ENCODE peak calls at places on chromosome 5, in four cellular contexts. U is CD8-positive, alpha-beta T cell; Z is osteocyte; W is OCI-M1. F is an unnamed sample.

GRCh38 chr5:6480133-6481051 is 31.7 kb downstream of the UBE2QL1 start:
- DNase-seq in U (no peak), Z (no peak), W (no peak), F (no peak)

GRCh38 chr5:68565427-68565826 is 349.9 kb downstream of the PIK3R1 start:
- DNase-seq in U (no peak), Z (no peak), W (no peak), F (no peak)

GRCh38 chr5:35803221-35803651 is 53.5 kb upstream of the IL7R start:
- DNase-seq in U (no peak), Z (no peak), W (no peak), F (peak; percentile 20)

GRCh38 chr5:123937230-123937629 is 425.3 kb downstream of the CSNK1G3 start:
- DNase-seq in U (no peak), Z (no peak), W (peak; percentile 9), F (peak; percentile 77)

GRCh38 chr5:31783246-31783645 is 144.3 kb downstream of the PDZD2 start:
- DNase-seq in U (no peak), Z (no peak), W (no peak), F (no peak)

GRCh38 chr5:163623524-163623923 is 118.1 kb downstream of the MAT2B start:
- DNase-seq in U (no peak), Z (no peak), W (no peak), F (no peak)

GRCh38 chr5:137091473-137091872 is 407.7 kb downstream of the SPOCK1 start:
- DNase-seq in U (no peak), Z (no peak), W (no peak), F (no peak)

GRCh38 chr5:602466-603035 is 9.6 kb upstream of the CEP72 start:
- DNase-seq in U (no peak), Z (no peak), W (no peak), F (no peak)

GRCh38 chr5:64818245-64818644 is 49.5 kb downstream of the CWC27 start:
- DNase-seq in U (no peak), Z (no peak), W (no peak), F (no peak)

GRCh38 chr5:104914536-104915070 is 1352.0 kb upstream of the NUDT12 start:
- DNase-seq in U (no peak), Z (no peak), W (no peak), F (no peak)

GRCh38 chr5:33888582-33888981 is 3.2 kb downstream of the ADAMTS12 start:
- DNase-seq in U (no peak), Z (no peak), W (no peak), F (no peak)

GRCh38 chr5:124057161-124057814 is 545.3 kb downstream of the CSNK1G3 start:
- DNase-seq in U (no peak), Z (no peak), W (peak; percentile 65), F (no peak)

GRCh38 chr5:3197237-3197636 is 398.4 kb upstream of the IRX1 start:
- DNase-seq in U (no peak), Z (no peak), W (no peak), F (no peak)

GRCh38 chr5:38979535-38979934 is 94.7 kb downstream of the RICTOR start:
- DNase-seq in U (no peak), Z (no peak), W (no peak), F (no peak)

GRCh38 chr5:19104963-19105362 is 883.0 kb downstream of the CDH18 start:
- DNase-seq in U (no peak), Z (no peak), W (no peak), F (no peak)

GRCh38 chr5:39459091-39459490 is 34.3 kb upstream of the DAB2 start:
- DNase-seq in U (no peak), Z (no peak), W (no peak), F (no peak)

GRCh38 chr5:161851691-161852299 is 3.9 kb downstream of the GABRA1 start:
- DNase-seq in U (no peak), Z (no peak), W (peak; percentile 38), F (no peak)

GRCh38 chr5:59157001-59157527 is 574.2 kb downstream of the RAB3C start:
- DNase-seq in U (no peak), Z (no peak), W (no peak), F (no peak)

GRCh38 chr5:127925916-127926315 is 157.7 kb upstream of the SLC12A2 start:
- DNase-seq in U (no peak), Z (no peak), W (no peak), F (no peak)